ENCODE peak calls at places on chromosomes 13 and 19, in seven cellular contexts. One of them, this sample, is unnamed.

GRCh38 chr13:43878897-43879322 is 630 bp downstream of the CCDC122 start:
- DNase-seq in pancreas: peak; percentile 66
- DNase-seq in psoas muscle: peak; percentile 88
- DNase-seq in PC-3: peak; percentile 45
- DNase-seq in A673: no peak
- DNase-seq in heart right ventricle: peak; percentile 78
- DNase-seq in thoracic aorta: peak; percentile 26
- DNase-seq in this sample: peak; percentile 90

GRCh38 chr13:84445776-84446175 is 563.5 kb upstream of the SLITRK1 start:
- DNase-seq in pancreas: no peak
- DNase-seq in psoas muscle: no peak
- DNase-seq in PC-3: no peak
- DNase-seq in A673: no peak
- DNase-seq in heart right ventricle: no peak
- DNase-seq in thoracic aorta: no peak
- DNase-seq in this sample: no peak

GRCh38 chr19:3396881-3397265 is 30.5 kb downstream of the NFIC start:
- DNase-seq in pancreas: no peak
- DNase-seq in psoas muscle: peak; percentile 39
- DNase-seq in PC-3: no peak
- DNase-seq in A673: no peak
- DNase-seq in heart right ventricle: no peak
- DNase-seq in thoracic aorta: no peak
- DNase-seq in this sample: no peak

GRCh38 chr13:31894931-31895330 is 136.6 kb upstream of the FRY start:
- DNase-seq in pancreas: no peak
- DNase-seq in psoas muscle: no peak
- DNase-seq in PC-3: no peak
- DNase-seq in A673: no peak
- DNase-seq in heart right ventricle: no peak
- DNase-seq in thoracic aorta: no peak
- DNase-seq in this sample: no peak

GRCh38 chr13:52695856-52696255 is 43.2 kb downstream of the SUGT1 start:
- DNase-seq in pancreas: no peak
- DNase-seq in psoas muscle: no peak
- DNase-seq in PC-3: peak; percentile 19
- DNase-seq in A673: no peak
- DNase-seq in heart right ventricle: no peak
- DNase-seq in thoracic aorta: no peak
- DNase-seq in this sample: no peak

GRCh38 chr19:13619203-13619632 is 112.9 kb upstream of the CACNA1A start:
- DNase-seq in pancreas: no peak
- DNase-seq in psoas muscle: no peak
- DNase-seq in PC-3: no peak
- DNase-seq in A673: no peak
- DNase-seq in heart right ventricle: no peak
- DNase-seq in thoracic aorta: no peak
- DNase-seq in this sample: no peak

GRCh38 chr19:18995804-18996241 is 37.5 kb downstream of the SUGP2 start:
- DNase-seq in pancreas: peak; percentile 58
- DNase-seq in psoas muscle: no peak
- DNase-seq in PC-3: peak; percentile 70
- DNase-seq in A673: peak; percentile 97
- DNase-seq in heart right ventricle: peak; percentile 33
- DNase-seq in thoracic aorta: no peak
- DNase-seq in this sample: peak; percentile 60

GRCh38 chr13:19888799-19889198 is 25.4 kb upstream of the ZMYM5 start:
- DNase-seq in pancreas: no peak
- DNase-seq in psoas muscle: no peak
- DNase-seq in PC-3: peak; percentile 62
- DNase-seq in A673: peak; percentile 43
- DNase-seq in heart right ventricle: no peak
- DNase-seq in thoracic aorta: no peak
- DNase-seq in this sample: no peak

GRCh38 chr13:49996166-49996915 is 501 bp upstream of the TRIM13 start:
- DNase-seq in pancreas: peak; percentile 92
- DNase-seq in psoas muscle: peak; percentile 97
- DNase-seq in PC-3: peak; percentile 82
- DNase-seq in A673: peak; percentile 96
- DNase-seq in heart right ventricle: peak; percentile 95
- DNase-seq in thoracic aorta: peak; percentile 54
- DNase-seq in this sample: peak; percentile 96

GRCh38 chr13:103883152-103883551 is 816.9 kb upstream of the SLC10A2 start:
- DNase-seq in pancreas: peak; percentile 83
- DNase-seq in psoas muscle: peak; percentile 93
- DNase-seq in PC-3: peak; percentile 97
- DNase-seq in A673: peak; percentile 76
- DNase-seq in heart right ventricle: peak; percentile 77
- DNase-seq in thoracic aorta: peak; percentile 31
- DNase-seq in this sample: peak; percentile 82

GRCh38 chr19:18939922-18940775 is 868 bp downstream of the HOMER3 start:
- DNase-seq in pancreas: peak; percentile 46
- DNase-seq in psoas muscle: peak; percentile 89
- DNase-seq in PC-3: peak; percentile 59
- DNase-seq in A673: peak; percentile 35
- DNase-seq in heart right ventricle: peak; percentile 39
- DNase-seq in thoracic aorta: no peak
- DNase-seq in this sample: no peak

GRCh38 chr13:24081388-24081787 is 79.1 kb upstream of the SPATA13 start:
- DNase-seq in pancreas: no peak
- DNase-seq in psoas muscle: no peak
- DNase-seq in PC-3: no peak
- DNase-seq in A673: no peak
- DNase-seq in heart right ventricle: no peak
- DNase-seq in thoracic aorta: no peak
- DNase-seq in this sample: no peak

GRCh38 chr19:46674416-46675178 is 13.6 kb upstream of the DACT3 start:
- DNase-seq in pancreas: no peak
- DNase-seq in psoas muscle: no peak
- DNase-seq in PC-3: peak; percentile 37
- DNase-seq in A673: peak; percentile 58
- DNase-seq in heart right ventricle: no peak
- DNase-seq in thoracic aorta: no peak
- DNase-seq in this sample: no peak

DNA sequence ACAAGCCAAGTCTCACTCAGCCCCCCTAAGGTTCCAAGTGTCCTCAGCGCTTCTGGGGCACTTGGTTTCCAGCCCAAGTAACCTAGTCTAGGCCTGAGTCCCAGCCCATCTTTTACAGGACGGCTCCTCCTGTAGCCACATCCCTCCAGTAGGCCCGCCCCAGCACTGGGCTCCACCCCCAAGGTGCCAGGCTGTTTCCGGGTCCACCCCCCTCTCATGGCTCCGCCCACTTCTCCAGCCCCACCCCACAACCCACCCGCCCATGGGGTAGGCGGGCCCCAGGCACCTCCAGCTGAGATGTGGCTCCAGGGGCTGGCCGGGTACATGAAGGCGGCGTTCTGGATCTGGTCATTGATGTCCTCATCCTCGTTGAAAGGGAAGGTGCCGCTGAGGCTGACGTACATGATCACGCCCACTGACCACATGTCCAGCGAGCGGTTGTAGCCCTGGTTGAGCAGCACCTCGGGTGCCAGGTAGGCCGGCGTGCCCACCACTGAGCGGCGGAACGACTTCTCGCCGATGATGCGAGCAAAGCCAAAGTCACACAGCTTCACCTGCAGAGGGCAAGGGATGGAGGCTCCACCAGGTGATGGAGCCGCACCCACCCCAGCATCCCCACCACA is 17.2 kb upstream of the DACT3 start:
- DNase-seq in pancreas: no peak
- DNase-seq in psoas muscle: peak; percentile 55
- DNase-seq in PC-3: peak; percentile 7
- DNase-seq in A673: peak; percentile 70
- DNase-seq in heart right ventricle: no peak
- DNase-seq in thoracic aorta: no peak
- DNase-seq in this sample: no peak
- H3K36me3 ChIP-seq in pancreas: peaks cover 7% of the 10 kb centered on the region
- H3K36me3 ChIP-seq in psoas muscle: no peaks in the 10 kb centered on the region
- H3K36me3 ChIP-seq in PC-3: no peaks in the 10 kb centered on the region
- H3K36me3 ChIP-seq in A673: peaks cover 21% of the 10 kb centered on the region
- H3K36me3 ChIP-seq in heart right ventricle: peaks cover 100% of the 10 kb centered on the region
- H3K36me3 ChIP-seq in thoracic aorta: peaks cover 35% of the 10 kb centered on the region
- H3K36me3 ChIP-seq in this sample: peaks cover 100% of the 10 kb centered on the region

DNA sequence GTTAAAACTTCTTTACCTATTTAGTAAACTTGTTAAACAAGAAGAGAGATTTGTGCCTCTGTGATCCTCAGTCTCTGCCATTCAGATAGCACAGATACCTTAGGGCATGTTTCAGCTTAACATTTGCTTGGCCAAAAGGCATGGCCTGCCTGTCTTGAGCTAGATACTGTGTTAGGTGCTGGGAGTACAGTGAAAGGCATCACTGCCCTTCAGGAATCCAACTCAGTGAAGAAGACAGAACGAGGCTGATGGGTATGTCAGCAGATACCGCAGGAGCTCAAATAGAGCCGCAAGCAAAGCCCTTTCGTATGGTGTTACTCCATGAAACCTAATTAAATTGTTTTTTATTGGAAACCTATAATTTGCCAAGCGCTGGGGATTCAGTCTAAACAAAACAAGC is 12.9 kb downstream of the ZNF507 start:
- DNase-seq in pancreas: no peak
- DNase-seq in psoas muscle: no peak
- DNase-seq in PC-3: no peak
- DNase-seq in A673: no peak
- DNase-seq in heart right ventricle: no peak
- DNase-seq in thoracic aorta: no peak
- DNase-seq in this sample: no peak
- H3K36me3 ChIP-seq in pancreas: peaks cover 58% of the 10 kb centered on the region
- H3K36me3 ChIP-seq in psoas muscle: peaks cover 20% of the 10 kb centered on the region
- H3K36me3 ChIP-seq in PC-3: peaks cover 38% of the 10 kb centered on the region
- H3K36me3 ChIP-seq in A673: peaks cover 82% of the 10 kb centered on the region
- H3K36me3 ChIP-seq in heart right ventricle: peaks cover 96% of the 10 kb centered on the region
- H3K36me3 ChIP-seq in thoracic aorta: peaks cover 19% of the 10 kb centered on the region
- H3K36me3 ChIP-seq in this sample: peaks cover 94% of the 10 kb centered on the region

GRCh38 chr13:55571237-55571867 is 1569.4 kb upstream of the PRR20A start:
- DNase-seq in pancreas: no peak
- DNase-seq in psoas muscle: no peak
- DNase-seq in PC-3: no peak
- DNase-seq in A673: no peak
- DNase-seq in heart right ventricle: no peak
- DNase-seq in thoracic aorta: no peak
- DNase-seq in this sample: no peak

GRCh38 chr13:55572408-55572807 is 1568.3 kb upstream of the PRR20A start:
- DNase-seq in pancreas: no peak
- DNase-seq in psoas muscle: no peak
- DNase-seq in PC-3: no peak
- DNase-seq in A673: no peak
- DNase-seq in heart right ventricle: no peak
- DNase-seq in thoracic aorta: no peak
- DNase-seq in this sample: no peak

GRCh38 chr13:55570371-55570770 is 1570.3 kb upstream of the PRR20A start:
- DNase-seq in pancreas: no peak
- DNase-seq in psoas muscle: no peak
- DNase-seq in PC-3: no peak
- DNase-seq in A673: no peak
- DNase-seq in heart right ventricle: no peak
- DNase-seq in thoracic aorta: no peak
- DNase-seq in this sample: no peak

GRCh38 chr13:55573565-55573964 is 1567.2 kb upstream of the PRR20A start:
- DNase-seq in pancreas: no peak
- DNase-seq in psoas muscle: no peak
- DNase-seq in PC-3: no peak
- DNase-seq in A673: no peak
- DNase-seq in heart right ventricle: no peak
- DNase-seq in thoracic aorta: no peak
- DNase-seq in this sample: no peak

DNA sequence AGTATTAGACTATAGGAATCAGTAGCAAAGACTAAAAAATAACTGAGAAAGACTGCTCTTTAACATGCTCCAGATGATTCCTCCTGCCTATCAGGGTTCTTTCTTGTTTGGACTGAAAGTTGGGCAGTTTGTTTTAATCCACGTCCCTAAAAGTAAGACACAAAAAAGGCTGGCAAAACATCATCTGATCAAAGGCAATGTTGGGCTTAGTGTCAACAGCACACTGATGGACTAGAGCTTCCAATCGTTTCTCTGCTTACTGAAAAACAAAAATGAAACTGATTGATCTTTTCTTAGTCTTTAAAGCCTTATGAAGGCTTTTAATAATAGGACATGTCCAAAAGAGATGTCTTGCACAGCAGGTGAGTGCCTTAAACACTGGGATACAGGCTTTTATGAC is 1567.9 kb upstream of the PRR20A start:
- DNase-seq in pancreas: no peak
- DNase-seq in psoas muscle: no peak
- DNase-seq in PC-3: no peak
- DNase-seq in A673: no peak
- DNase-seq in heart right ventricle: no peak
- DNase-seq in thoracic aorta: no peak
- DNase-seq in this sample: no peak
- H3K36me3 ChIP-seq in pancreas: no peaks in the 10 kb centered on the region
- H3K36me3 ChIP-seq in psoas muscle: no peaks in the 10 kb centered on the region
- H3K36me3 ChIP-seq in PC-3: no peaks in the 10 kb centered on the region
- H3K36me3 ChIP-seq in A673: no peaks in the 10 kb centered on the region
- H3K36me3 ChIP-seq in heart right ventricle: no peaks in the 10 kb centered on the region
- H3K36me3 ChIP-seq in thoracic aorta: no peaks in the 10 kb centered on the region
- H3K36me3 ChIP-seq in this sample: no peaks in the 10 kb centered on the region

GRCh38 chr19:11256189-11256588 is 6.1 kb downstream of the DOCK6 start:
- DNase-seq in pancreas: no peak
- DNase-seq in psoas muscle: peak; percentile 64
- DNase-seq in PC-3: no peak
- DNase-seq in A673: no peak
- DNase-seq in heart right ventricle: peak; percentile 68
- DNase-seq in thoracic aorta: no peak
- DNase-seq in this sample: no peak

GRCh38 chr19:11254662-11255061 is 7.7 kb downstream of the DOCK6 start:
- DNase-seq in pancreas: no peak
- DNase-seq in psoas muscle: no peak
- DNase-seq in PC-3: peak; percentile 37
- DNase-seq in A673: no peak
- DNase-seq in heart right ventricle: no peak
- DNase-seq in thoracic aorta: no peak
- DNase-seq in this sample: no peak

GRCh38 chr19:11260996-11261395 is 1.3 kb downstream of the DOCK6 start:
- DNase-seq in pancreas: no peak
- DNase-seq in psoas muscle: no peak
- DNase-seq in PC-3: no peak
- DNase-seq in A673: no peak
- DNase-seq in heart right ventricle: no peak
- DNase-seq in thoracic aorta: no peak
- DNase-seq in this sample: no peak

GRCh38 chr19:11261431-11261901 is 858 bp downstream of the DOCK6 start:
- DNase-seq in pancreas: no peak
- DNase-seq in psoas muscle: no peak
- DNase-seq in PC-3: no peak
- DNase-seq in A673: no peak
- DNase-seq in heart right ventricle: no peak
- DNase-seq in thoracic aorta: no peak
- DNase-seq in this sample: no peak

DNA sequence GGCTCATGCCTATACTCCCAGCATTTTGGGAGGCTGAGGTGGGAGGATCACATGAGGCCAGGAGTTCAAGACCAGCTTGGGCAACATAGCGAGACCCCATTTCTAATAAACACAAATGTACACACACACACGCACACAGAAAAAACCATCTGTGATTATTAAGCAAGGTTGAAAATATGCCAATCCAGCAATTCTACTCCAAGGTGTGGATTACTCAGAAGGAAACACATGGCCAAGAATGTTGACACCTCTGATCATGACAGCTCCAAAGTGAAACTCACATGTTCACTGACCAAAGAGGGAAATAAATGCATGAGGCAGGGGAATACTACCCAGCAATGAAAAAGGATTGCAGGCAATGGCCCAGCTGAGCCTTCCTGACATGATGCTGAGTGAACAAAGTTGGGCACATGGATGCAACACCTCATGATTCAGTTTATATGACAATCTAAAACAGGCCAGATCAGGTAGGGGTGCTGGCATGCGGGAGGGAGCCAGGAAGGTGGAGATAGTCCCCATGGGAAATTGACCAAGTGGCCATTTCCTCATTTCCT is 4.4 kb downstream of the DOCK6 start:
- DNase-seq in pancreas: no peak
- DNase-seq in psoas muscle: no peak
- DNase-seq in PC-3: no peak
- DNase-seq in A673: no peak
- DNase-seq in heart right ventricle: no peak
- DNase-seq in thoracic aorta: no peak
- DNase-seq in this sample: no peak
- H3K36me3 ChIP-seq in pancreas: peaks cover under 1% of the 10 kb centered on the region
- H3K36me3 ChIP-seq in psoas muscle: no peaks in the 10 kb centered on the region
- H3K36me3 ChIP-seq in PC-3: no peaks in the 10 kb centered on the region
- H3K36me3 ChIP-seq in A673: no peaks in the 10 kb centered on the region
- H3K36me3 ChIP-seq in heart right ventricle: no peaks in the 10 kb centered on the region
- H3K36me3 ChIP-seq in thoracic aorta: no peaks in the 10 kb centered on the region
- H3K36me3 ChIP-seq in this sample: peaks cover 5% of the 10 kb centered on the region

This sample was measured in lower lobe of right lung.